ENCODE peak calls at places on chromosomes 12 and 14, in ten cellular contexts. P is cardiac muscle cell, L is AG09309, X is AG04450, S is left ventricle myocardium inferior, Y is ovary, V is thyroid gland, U is testis, J is A549, W is Caco-2. I is an unnamed sample.

GRCh38 chr14:38391334-38391733 is 135.4 kb upstream of the CLEC14A start:
- DNase-seq in P (no peak), L (no peak), U (no peak), W (no peak), V (no peak), X (no peak), S (no peak), J (no peak), Y (no peak), I (no peak)

GRCh38 chr12:42609605-42610004 is 20.1 kb upstream of the PRICKLE1 start:
- DNase-seq in W (no peak), X (no peak), U (no peak), J (no peak), P (no peak), Y (no peak), S (no peak), L (no peak), V (no peak), I (no peak)

GRCh38 chr12:116916122-116916521 is 5.4 kb downstream of the FBXW8 start:
- DNase-seq in U (no peak), P (no peak), L (no peak), V (no peak), S (no peak), X (no peak), Y (no peak), W (peak; percentile 70), J (no peak), I (no peak)

GRCh38 chr14:72753879-72754400 is 140.0 kb downstream of the DPF3 start:
- DNase-seq in X (no peak), P (no peak), S (no peak), L (no peak), W (no peak), J (no peak), U (no peak), V (no peak), Y (no peak), I (no peak)

GRCh38 chr12:20206410-20206809 is 161.9 kb upstream of the PDE3A start:
- DNase-seq in J (no peak), S (no peak), X (no peak), P (no peak), Y (no peak), V (no peak), W (no peak), U (no peak), L (no peak), I (no peak)

GRCh38 chr14:88934231-88934898 is 109.9 kb downstream of the TTC8 start:
- DNase-seq in X (peak; percentile 20), P (no peak), V (no peak), U (no peak), Y (no peak), W (no peak), L (no peak), S (no peak), J (no peak), I (no peak)

GRCh38 chr12:9052610-9053009 is 63.1 kb downstream of the A2M start:
- DNase-seq in J (no peak), U (no peak), L (no peak), X (no peak), W (no peak), P (no peak), S (no peak), Y (no peak), V (no peak), I (no peak)

GRCh38 chr12:1662761-1663439 is 28.0 kb upstream of the ADIPOR2 start:
- DNase-seq in W (no peak), Y (no peak), P (peak; percentile 65), U (peak; percentile 68), S (no peak), X (no peak), V (peak; percentile 71), J (peak; percentile 67), L (no peak), I (peak; percentile 69)

GRCh38 chr12:49540229-49541139 is 1.7 kb downstream of the KCNH3 start:
- DNase-seq in J (no peak), L (no peak), S (no peak), V (no peak), U (no peak), P (peak; percentile 1), X (no peak), W (no peak), Y (no peak), I (no peak)

GRCh38 chr12:50222275-50222783 is 55.2 kb upstream of the CERS5 start:
- DNase-seq in U (peak; percentile 75), X (peak; percentile 89), P (peak; percentile 67), L (peak; percentile 77), V (peak; percentile 59), W (no peak), J (no peak), Y (peak; percentile 57), S (peak; percentile 34), I (peak; percentile 57)

GRCh38 chr14:61147369-61147897 is 133.7 kb downstream of the TMEM30B start:
- DNase-seq in L (no peak), X (no peak), W (no peak), S (no peak), V (no peak), U (no peak), P (no peak), Y (no peak), J (no peak), I (no peak)

GRCh38 chr12:111578276-111578970 is 20.7 kb downstream of the ATXN2 start:
- DNase-seq in X (peak; percentile 51), J (peak; percentile 64), W (no peak), P (no peak), L (no peak), U (no peak), V (no peak), S (no peak), Y (no peak), I (no peak)

GRCh38 chr12:16063728-16064127 is 152.6 kb downstream of the DERA start:
- DNase-seq in Y (no peak), W (no peak), U (no peak), J (no peak), P (no peak), L (no peak), S (no peak), V (no peak), X (no peak), I (no peak)

GRCh38 chr12:28601659-28602058 is 411.4 kb downstream of the CCDC91 start:
- DNase-seq in Y (no peak), S (no peak), W (no peak), L (no peak), J (no peak), V (no peak), U (no peak), X (no peak), P (no peak), I (no peak)

GRCh38 chr14:68405959-68406358 is 386.9 kb downstream of the ZFP36L1 start:
- DNase-seq in U (no peak), L (no peak), J (no peak), S (no peak), W (no peak), P (no peak), Y (no peak), X (no peak), V (no peak), I (no peak)

GRCh38 chr14:51862839-51863235 is 2.4 kb downstream of the GNG2 start:
- DNase-seq in S (no peak), X (no peak), P (no peak), L (no peak), W (no peak), V (no peak), U (no peak), Y (no peak), J (no peak), I (no peak)

GRCh38 chr14:51860836-51861583 is 598 bp downstream of the GNG2 start:
- DNase-seq in P (no peak), J (no peak), V (no peak), X (no peak), L (no peak), U (no peak), W (no peak), S (no peak), Y (no peak), I (no peak)

GRCh38 chr14:51859136-51859535 is 1.3 kb upstream of the GNG2 start:
- DNase-seq in Y (no peak), L (no peak), W (no peak), P (no peak), X (no peak), V (no peak), S (no peak), U (no peak), J (no peak), I (no peak)

GRCh38 chr14:51860164-51860835 is at the start of gene GNG2:
- DNase-seq in Y (peak; percentile 74), S (peak; percentile 87), L (no peak), X (no peak), V (peak; percentile 79), P (peak; percentile 75), W (peak; percentile 64), U (peak; percentile 93), J (peak; percentile 40), I (peak; percentile 94)

GRCh38 chr14:51862171-51862838 is 1.9 kb downstream of the GNG2 start:
- DNase-seq in W (no peak), X (no peak), L (no peak), J (no peak), Y (no peak), V (no peak), S (no peak), U (no peak), P (no peak), I (no peak)
- H3K4me3 ChIP-seq in W (no peak overlapping the region), X (peak overlapping the region; percentile 66), L (no peak overlapping the region), J (no peak overlapping the region), Y (no peak overlapping the region), V (no peak overlapping the region), S (peak overlapping the region; percentile 69), U (no peak overlapping the region), P (no peak overlapping the region), I (peak overlapping the region; percentile 63)

DNA sequence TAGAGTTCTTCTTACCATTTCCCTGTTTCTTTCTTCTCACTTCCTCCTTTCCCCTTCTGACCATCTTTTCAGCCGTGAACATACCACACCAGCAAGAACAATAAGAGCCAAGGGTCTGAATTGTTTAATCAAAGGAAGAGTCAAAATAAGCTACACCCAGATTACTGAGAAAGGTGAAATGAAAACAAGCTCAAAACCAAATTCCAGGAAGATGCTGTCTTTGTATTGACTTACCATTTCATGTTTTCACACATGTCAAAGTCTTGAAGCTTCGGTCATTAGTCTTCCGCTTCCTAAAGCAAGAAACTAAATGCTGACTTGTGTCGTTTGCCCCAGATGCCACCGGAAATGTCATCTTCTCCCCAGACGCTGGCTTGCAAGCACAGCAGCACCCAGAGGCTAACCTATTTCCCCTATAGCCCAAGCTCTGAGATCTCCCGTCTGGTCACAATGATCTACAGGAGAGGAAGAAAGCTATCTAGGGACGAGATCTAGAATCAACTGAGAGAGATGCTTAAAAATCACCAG is 136.5 kb upstream of the AMIGO2 start:
- DNase-seq in X (no peak), V (no peak), L (no peak), U (no peak), Y (no peak), S (peak; percentile 24), P (no peak), J (no peak), W (no peak), I (no peak)
- H3K4me3 ChIP-seq in X (no peak overlapping the region), V (no peak overlapping the region), L (no peak overlapping the region), U (no peak overlapping the region), Y (no peak overlapping the region), S (peak overlapping the region; percentile 25), P (no peak overlapping the region), J (no peak overlapping the region), W (no peak overlapping the region), I (no peak overlapping the region)

GRCh38 chr12:96176575-96176974 is 17.6 kb upstream of the ELK3 start:
- DNase-seq in J (no peak), P (no peak), W (no peak), Y (no peak), L (no peak), V (no peak), X (no peak), S (no peak), U (no peak), I (no peak)
- H3K4me3 ChIP-seq in J (no peak overlapping the region), P (no peak overlapping the region), W (no peak overlapping the region), Y (no peak overlapping the region), L (no peak overlapping the region), V (no peak overlapping the region), X (no peak overlapping the region), S (no peak overlapping the region), U (no peak overlapping the region), I (no peak overlapping the region)

GRCh38 chr12:93167841-93168492 is 209.8 kb upstream of the NUDT4 start:
- DNase-seq in J (no peak), X (no peak), Y (no peak), S (no peak), W (no peak), L (no peak), V (peak; percentile 16), U (peak; percentile 23), P (peak; percentile 55), I (no peak)
- H3K4me3 ChIP-seq in J (peak overlapping the region; percentile 31), X (peak overlapping the region; percentile 24), Y (peak overlapping the region; percentile 32), S (peak overlapping the region; percentile 61), W (peak overlapping the region; percentile 28), L (peak overlapping the region; percentile 36), V (peak overlapping the region; percentile 16), U (peak overlapping the region; percentile 46), P (peak overlapping the region; percentile 5), I (peak overlapping the region; percentile 96)

I was measured in right cardiac atrium.